ENCODE peak calls at places on chromosomes 6 and 20, in seven cellular contexts. N is mesenchymal stem cell, V is IMR-90, T is H9, M is H1, G is mesendoderm, Y is trophoblast cell. Q is an unnamed sample.
A peak's percentile ranks its signal among the peaks of the same experiment; 100 is the strongest.

GRCh38 chr6:46491789-46492547 is 719 bp upstream of the RCAN2 start:
- DNase-seq in T (peak; percentile 71), Y (no peak), G (peak; percentile 67), M (peak; percentile 74), N (peak; percentile 38), V (peak; percentile 1), Q (peak; percentile 48)

GRCh38 chr6:150490586-150490985 is 109.1 kb upstream of the PLEKHG1 start:
- DNase-seq in N (no peak), Y (peak; percentile 10), T (no peak), V (no peak), M (no peak), G (peak; percentile 44), Q (no peak)

GRCh38 chr6:7513534-7513933 is 27.9 kb upstream of the DSP start:
- DNase-seq in Y (no peak), N (no peak), V (no peak), M (no peak), T (no peak), G (no peak), Q (no peak)

GRCh38 chr6:152976749-152977148 is 6.1 kb downstream of the FBXO5 start:
- DNase-seq in V (no peak), G (no peak), T (no peak), M (no peak), Y (no peak), N (peak; percentile 39), Q (no peak)

GRCh38 chr20:59938696-59939051 is 1.4 kb downstream of the PPP1R3D start:
- DNase-seq in M (no peak), N (no peak), G (no peak), V (peak; percentile 23), T (no peak), Y (peak; percentile 67), Q (no peak)

GRCh38 chr6:10256113-10256690 is 158.7 kb downstream of the TFAP2A start:
- DNase-seq in M (peak; percentile 55), G (no peak), V (no peak), Y (peak; percentile 22), T (no peak), N (no peak), Q (no peak)

GRCh38 chr6:146472918-146473317 is 70.7 kb upstream of the RAB32 start:
- DNase-seq in M (no peak), N (no peak), V (no peak), G (peak; percentile 21), Y (no peak), T (peak; percentile 26), Q (no peak)

GRCh38 chr20:56506103-56506502 is 18.4 kb upstream of the FAM209A start:
- DNase-seq in G (no peak), T (no peak), N (peak; percentile 18), Y (no peak), V (no peak), M (no peak), Q (no peak)

GRCh38 chr6:5996701-5997419 is 9.9 kb downstream of the NRN1 start:
- DNase-seq in T (peak; percentile 37), N (no peak), V (peak; percentile 9), Y (peak; percentile 47), G (peak; percentile 28), M (peak; percentile 72), Q (no peak)

GRCh38 chr6:51027283-51028065 is 208.8 kb downstream of the TFAP2B start:
- DNase-seq in N (no peak), T (no peak), M (no peak), V (no peak), Y (no peak), G (no peak), Q (no peak)

GRCh38 chr6:138970856-138971425 is 17.1 kb downstream of the REPS1 start:
- DNase-seq in N (peak; percentile 94), Y (peak; percentile 82), M (no peak), G (no peak), V (peak; percentile 95), T (no peak), Q (no peak)

GRCh38 chr6:75693534-75693933 is 55.5 kb upstream of the MYO6 start:
- DNase-seq in M (no peak), Y (peak; percentile 66), G (no peak), N (peak; percentile 20), T (no peak), V (peak; percentile 62), Q (no peak)

GRCh38 chr6:170224694-170225660 is 65.9 kb downstream of the DLL1 start:
- DNase-seq in Y (peak; percentile 97), G (peak; percentile 49), V (peak; percentile 44), T (no peak), N (peak; percentile 10), M (peak; percentile 44), Q (no peak)

GRCh38 chr20:6704132-6704861 is 63.2 kb upstream of the BMP2 start:
- DNase-seq in G (no peak), V (peak; percentile 75), M (no peak), N (peak; percentile 82), T (no peak), Y (no peak), Q (no peak)

GRCh38 chr6:42404494-42404893 is 47.2 kb downstream of the TRERF1 start:
- DNase-seq in M (no peak), G (peak; percentile 90), N (peak; percentile 76), V (peak; percentile 68), T (peak; percentile 70), Y (peak; percentile 29), Q (no peak)

GRCh38 chr20:23626040-23626620 is 11.6 kb downstream of the CST3 start:
- DNase-seq in Y (peak; percentile 69), M (no peak), T (no peak), N (no peak), G (peak; percentile 29), V (no peak), Q (no peak)

GRCh38 chr20:23625236-23625964 is 12.4 kb downstream of the CST3 start:
- DNase-seq in M (no peak), Y (peak; percentile 71), V (no peak), G (no peak), T (no peak), N (no peak), Q (no peak)

GRCh38 chr20:23624307-23624706 is 13.4 kb downstream of the CST3 start:
- DNase-seq in M (no peak), N (peak; percentile 88), V (no peak), T (no peak), Y (no peak), G (no peak), Q (no peak)

GRCh38 chr20:23623666-23624065 is 14.1 kb downstream of the CST3 start:
- DNase-seq in T (no peak), Y (no peak), N (no peak), M (no peak), V (no peak), G (no peak), Q (no peak)

DNA sequence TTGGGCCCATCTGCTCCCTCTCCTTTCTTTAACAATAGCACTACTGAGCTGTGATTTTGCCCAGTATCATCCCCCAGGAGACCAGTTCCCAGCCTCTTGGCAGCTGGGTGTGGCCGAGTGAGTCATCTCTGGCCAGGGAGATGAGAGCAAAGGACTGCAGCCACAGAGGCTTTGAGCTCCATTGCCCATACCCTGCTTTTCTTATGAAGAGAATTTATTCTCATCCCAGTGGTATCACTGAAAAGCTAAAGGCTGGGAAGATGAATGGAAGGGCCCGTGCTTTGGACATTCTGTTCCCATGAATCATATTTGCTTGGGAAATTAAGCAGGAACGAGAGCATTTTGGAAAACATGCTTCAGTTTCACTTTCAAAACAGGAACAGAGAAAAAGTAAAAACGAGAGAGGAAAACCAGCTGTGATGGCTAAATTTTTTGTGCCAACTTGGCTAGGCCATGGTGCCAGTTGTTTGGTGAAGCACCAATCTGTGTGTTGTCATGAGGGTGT is 14.9 kb downstream of the CST3 start:
- DNase-seq in Y (peak; percentile 53), V (peak; percentile 77), M (no peak), N (peak; percentile 93), G (peak; percentile 55), T (no peak), Q (no peak)
- H3K9ac ChIP-seq in Y (no peak overlapping the region), V (peak overlapping the region; percentile 94), M (no peak overlapping the region), N (peak overlapping the region; percentile 92), G (no peak overlapping the region), T (no peak overlapping the region), Q (no peak overlapping the region)

GRCh38 chr6:43478008-43478372 is 620 bp downstream of the TJAP1 start:
- DNase-seq in V (no peak), N (no peak), T (no peak), Y (no peak), M (no peak), G (no peak), Q (no peak)

GRCh38 chr6:43475506-43475905 is 1.9 kb upstream of the TJAP1 start:
- DNase-seq in V (no peak), Y (no peak), N (no peak), T (no peak), G (no peak), M (no peak), Q (no peak)

GRCh38 chr6:43472515-43472914 is 4.9 kb upstream of the TJAP1 start:
- DNase-seq in N (no peak), V (no peak), G (no peak), M (no peak), T (no peak), Y (no peak), Q (no peak)

GRCh38 chr6:43477235-43478007 is at the start of gene TJAP1:
- DNase-seq in M (peak; percentile 100), Y (peak; percentile 88), T (peak; percentile 96), N (peak; percentile 91), V (peak; percentile 78), G (peak; percentile 93), Q (peak; percentile 82)

DNA sequence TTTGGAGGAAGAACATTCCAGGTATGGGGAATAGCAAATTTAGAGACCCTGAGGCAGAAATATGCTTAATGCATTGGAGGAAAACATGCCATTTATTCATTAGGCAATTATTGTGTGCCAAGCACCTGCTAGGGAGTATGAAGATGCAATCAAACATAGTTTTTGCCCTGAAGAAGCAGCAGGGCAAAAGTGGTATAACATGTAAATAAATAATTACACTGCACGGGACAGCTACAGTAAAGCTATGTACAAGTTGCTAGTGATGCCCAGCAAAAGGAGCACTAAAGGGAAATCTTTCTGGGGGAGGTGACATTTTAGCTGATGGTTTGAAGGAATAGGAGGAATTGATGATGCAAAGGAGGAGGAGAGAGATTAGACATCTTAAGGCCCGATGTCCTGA is 626 bp upstream of the TJAP1 start:
- DNase-seq in Y (no peak), N (no peak), G (no peak), V (no peak), T (no peak), M (no peak), Q (no peak)
- H2AK5ac ChIP-seq in Y (no peak overlapping the region), N (no peak overlapping the region), G (no peak overlapping the region), V (peak overlapping the region; percentile 1), T (no peak overlapping the region), M (no peak overlapping the region), Q (no peak overlapping the region)

GRCh38 chr6:119027465-119027864 is 51.0 kb downstream of the FAM184A start:
- DNase-seq in V (no peak), T (no peak), G (peak; percentile 90), Y (no peak), M (no peak), N (no peak), Q (no peak)
- H3K4me2 ChIP-seq in V (no peak overlapping the region), T (peak overlapping the region; percentile 15), G (no peak overlapping the region), Y (no peak overlapping the region), M (peak overlapping the region; percentile 54), N (no peak overlapping the region), Q (no peak overlapping the region)

DNA sequence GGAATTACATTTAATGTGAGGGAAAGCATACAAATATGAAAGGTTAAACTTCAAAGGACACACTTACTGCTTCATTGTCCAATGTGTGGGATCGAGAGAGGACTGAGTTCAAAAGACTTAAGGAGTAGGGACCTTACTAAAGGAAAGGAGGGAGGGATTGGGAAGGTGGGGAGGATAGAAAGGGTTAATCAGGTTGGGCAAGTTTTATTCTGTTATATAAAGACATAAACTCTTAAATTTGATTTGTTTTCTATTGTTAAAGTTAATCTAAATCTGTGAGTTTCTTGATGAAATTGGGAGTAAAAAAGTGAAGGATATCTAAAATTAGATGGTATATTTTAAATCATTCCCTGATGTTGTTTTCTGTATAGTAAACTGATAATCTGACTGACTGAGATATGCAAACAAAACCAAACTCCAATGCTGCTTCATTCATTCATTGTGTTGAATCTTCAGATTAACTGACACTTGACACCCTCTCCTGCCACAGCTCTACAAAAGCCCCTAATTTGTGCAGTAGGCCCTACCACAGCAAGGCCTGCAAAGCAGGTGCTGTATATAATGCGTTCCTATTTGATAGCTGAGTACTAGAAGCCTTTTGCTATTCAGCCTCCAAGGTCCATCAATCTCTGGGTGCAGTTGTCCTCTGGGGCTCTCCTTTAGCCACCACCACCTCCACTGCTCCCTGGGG is 1.3 kb upstream of the UBE2J1 start:
- DNase-seq in Y (no peak), N (no peak), M (no peak), T (no peak), V (no peak), G (no peak), Q (peak; percentile 43)
- H3K9ac ChIP-seq in Y (no peak overlapping the region), N (peak overlapping the region; percentile 96), M (no peak overlapping the region), T (no peak overlapping the region), V (no peak overlapping the region), G (no peak overlapping the region), Q (no peak overlapping the region)